ENCODE peak calls at places on chromosomes 6 and 20, in four cellular contexts. Z, O, W and H are unnamed samples.

GRCh38 chr6:139962663-139963314 is 588.3 kb upstream of the CITED2 start:
- DNase-seq in Z (no peak), O (no peak), W (no peak), H (no peak)

GRCh38 chr6:105202486-105202885 is 22.7 kb upstream of the POPDC3 start:
- DNase-seq in Z (no peak), O (no peak), W (no peak), H (no peak)

GRCh38 chr20:22430746-22431168 is 153.6 kb downstream of the FOXA2 start:
- DNase-seq in Z (no peak), O (no peak), W (no peak), H (no peak)

GRCh38 chr20:42204261-42204660 is 586.1 kb upstream of the CHD6 start:
- DNase-seq in Z (no peak), O (peak; percentile 43), W (no peak), H (no peak)

GRCh38 chr6:149919834-149920225 is 3.1 kb downstream of the RAET1G start:
- DNase-seq in Z (no peak), O (no peak), W (no peak), H (no peak)

GRCh38 chr6:47308223-47308567 is 1.5 kb downstream of the TNFRSF21 start:
- DNase-seq in Z (no peak), O (no peak), W (no peak), H (no peak)

GRCh38 chr20:35618372-35619131 is 2.9 kb downstream of the SPAG4 start:
- DNase-seq in Z (no peak), O (no peak), W (no peak), H (no peak)

GRCh38 chr6:42899871-42900270 is 16.0 kb upstream of the PTCRA start:
- DNase-seq in Z (no peak), O (no peak), W (no peak), H (no peak)

GRCh38 chr6:24982231-24982630 is 46.5 kb upstream of the RIPOR2 start:
- DNase-seq in Z (no peak), O (peak; percentile 15), W (no peak), H (no peak)